ENCODE peak calls at places on chromosome 11, in seven cellular contexts. E, Z, H, S, I, F and W are unnamed samples.
A peak's percentile ranks its signal among the peaks of the same experiment; 100 is the strongest.

GRCh38 chr11:73350908-73351636 is 25.1 kb upstream of the RELT start:
- DNase-seq in H (peak; percentile 40), S (peak; percentile 70), I (peak; percentile 88), E (no peak), F (peak; percentile 59), Z (peak; percentile 79), W (peak; percentile 78)

GRCh38 chr11:95149659-95150294 is 60.1 kb downstream of the ENDOD1 start:
- DNase-seq in E (no peak), Z (peak; percentile 75), F (peak; percentile 57), I (peak; percentile 85), S (peak; percentile 62), H (peak; percentile 91), W (no peak)

GRCh38 chr11:85109141-85109540 is 518.0 kb downstream of the DLG2 start:
- DNase-seq in E (no peak), H (no peak), Z (no peak), F (no peak), I (no peak), S (no peak), W (no peak)

GRCh38 chr11:120811199-120811598 is 212.7 kb upstream of the TBCEL start:
- DNase-seq in H (no peak), E (no peak), I (no peak), F (peak; percentile 34), Z (no peak), S (no peak), W (no peak)

GRCh38 chr11:95487391-95487790 is 256.4 kb upstream of the SESN3 start:
- DNase-seq in Z (no peak), S (no peak), I (no peak), H (no peak), E (no peak), F (no peak), W (peak; percentile 44)

GRCh38 chr11:87301785-87302540 is 264.2 kb downstream of the TMEM135 start:
- DNase-seq in E (no peak), Z (no peak), I (no peak), F (no peak), H (no peak), S (no peak), W (no peak)

GRCh38 chr11:13668957-13669521 is 571 bp downstream of the FAR1 start:
- DNase-seq in Z (peak; percentile 74), E (peak; percentile 82), I (peak; percentile 93), H (no peak), F (peak; percentile 65), S (peak; percentile 41), W (peak; percentile 30)

GRCh38 chr11:16611395-16612233 is 126.8 kb upstream of the C11orf58 start:
- DNase-seq in F (no peak), Z (no peak), S (no peak), E (no peak), I (no peak), H (no peak), W (no peak)

GRCh38 chr11:20364412-20364792 is 888 bp downstream of the HTATIP2 start:
- DNase-seq in Z (no peak), I (no peak), E (no peak), S (no peak), H (no peak), F (peak; percentile 21), W (no peak)

GRCh38 chr11:61974766-61975631 is 7.6 kb upstream of the FTH1 start:
- DNase-seq in H (peak; percentile 81), Z (no peak), E (no peak), I (peak; percentile 40), F (peak; percentile 57), S (peak; percentile 80), W (no peak)
- TF ChIP-seq POLR2A in H (peak; percentile 66), Z (no peak), E (no peak), I (no peak), F (no peak), S (no peak), W (no peak)

GRCh38 chr11:32440920-32441319 is 5.6 kb upstream of the WT1 start:
- DNase-seq in F (no peak), H (no peak), Z (no peak), I (no peak), E (no peak), S (no peak), W (no peak)

GRCh38 chr11:32440372-32440888 is 5.1 kb upstream of the WT1 start:
- DNase-seq in E (no peak), H (no peak), Z (no peak), I (no peak), S (no peak), F (no peak), W (no peak)

GRCh38 chr11:32438346-32438882 is 3.1 kb upstream of the WT1 start:
- DNase-seq in Z (no peak), H (no peak), F (no peak), S (no peak), I (no peak), E (no peak), W (no peak)

GRCh38 chr11:32438883-32439487 is 3.6 kb upstream of the WT1 start:
- DNase-seq in I (peak; percentile 71), H (no peak), Z (no peak), F (no peak), S (no peak), E (no peak), W (no peak)

DNA sequence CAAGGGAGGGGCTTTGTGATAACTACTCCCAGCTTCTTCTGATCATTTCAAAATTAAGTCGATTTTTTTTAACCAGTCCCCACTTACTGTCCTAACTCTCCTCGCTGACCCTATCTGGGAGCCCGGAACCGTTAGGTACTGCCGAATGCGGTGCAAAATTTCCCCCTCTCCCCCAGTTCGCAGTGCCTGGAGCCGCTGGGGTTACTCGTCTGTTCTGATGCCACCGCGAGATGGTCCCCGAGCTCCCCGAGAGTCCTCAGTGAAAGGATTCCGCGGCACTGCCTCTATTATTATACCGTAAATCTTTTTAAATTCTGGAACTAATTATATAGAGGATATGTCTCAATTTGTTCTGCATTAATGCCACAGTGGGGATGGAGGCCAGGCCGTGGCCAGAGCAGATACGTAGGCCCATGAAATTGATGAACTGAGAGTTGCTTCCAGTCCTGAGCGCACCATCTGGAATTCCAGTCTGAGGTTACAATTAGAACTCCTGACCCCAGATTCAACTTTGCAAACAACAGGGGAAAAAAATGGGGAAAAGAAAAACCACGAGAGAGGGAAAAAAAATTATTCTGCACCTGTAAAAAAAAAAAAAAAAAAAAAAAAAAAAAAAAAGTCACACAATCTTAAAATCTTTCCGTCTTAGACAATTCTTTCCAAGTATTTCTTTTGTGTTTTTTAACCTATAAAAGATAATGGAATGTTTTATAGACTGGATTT is 4.3 kb upstream of the WT1 start:
- DNase-seq in I (no peak), F (no peak), H (no peak), Z (no peak), E (no peak), S (no peak), W (no peak)
- TF ChIP-seq POLR2AphosphoS5 in I (no peak), F (no peak), H (no peak), Z (no peak), E (no peak), S (no peak), W (no peak)

GRCh38 chr11:65421204-65422103 is 1.1 kb upstream of the NEAT1 start:
- DNase-seq in I (peak; percentile 95), S (peak; percentile 94), H (peak; percentile 93), Z (peak; percentile 98), E (peak; percentile 98), F (peak; percentile 94), W (no peak)
- TF ChIP-seq POLR2A in I (peak; percentile 87), S (no peak), H (peak; percentile 91), Z (peak; percentile 59), E (peak; percentile 31), F (peak; percentile 79), W (peak; percentile 92)

GRCh38 chr11:61966673-61967176 is 709 bp downstream of the FTH1 start:
- DNase-seq in S (no peak), H (no peak), E (peak; percentile 74), F (no peak), I (peak; percentile 85), Z (peak; percentile 70), W (no peak)
- TF ChIP-seq POLR2AphosphoS5 in S (no peak), H (no peak), E (no peak), F (peak; percentile 3), I (no peak), Z (peak; percentile 15), W (peak; percentile 51)

DNA sequence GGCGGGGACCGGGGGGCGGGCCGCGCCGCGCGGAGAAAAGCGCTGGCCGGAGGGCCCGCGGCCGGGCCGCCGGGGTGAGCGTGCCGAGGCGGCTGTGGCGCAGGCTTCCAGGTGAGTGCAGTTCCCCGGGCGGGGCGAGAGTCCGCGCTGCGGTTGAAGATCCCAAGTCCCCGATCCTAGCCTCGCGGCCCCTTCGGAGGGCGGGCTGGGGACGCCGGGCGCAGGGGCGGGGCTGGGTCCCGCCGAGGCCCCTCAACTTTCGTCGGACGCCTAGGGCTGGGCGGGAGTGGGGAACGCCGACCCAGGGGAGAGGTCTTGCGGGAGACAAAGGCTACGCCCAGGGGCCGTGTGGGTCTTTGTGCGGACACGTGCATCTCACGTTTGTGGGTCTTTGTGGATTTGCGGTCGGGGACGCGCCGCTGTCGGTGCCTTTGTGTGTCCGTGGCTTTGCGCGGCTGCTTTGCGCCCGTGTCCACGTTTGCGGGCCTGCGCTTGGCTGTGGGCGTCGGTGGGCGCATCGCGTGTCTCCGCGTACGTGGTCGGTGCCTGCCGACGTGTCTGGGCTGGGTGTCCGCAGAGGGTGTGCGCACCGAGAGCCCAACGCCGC is at the start of gene TSKU:
- DNase-seq in Z (no peak), F (no peak), S (no peak), H (no peak), E (no peak), I (no peak), W (no peak)
- TF ChIP-seq POLR2A in Z (no peak), F (no peak), S (no peak), H (peak; percentile 77), E (no peak), I (no peak), W (no peak)

GRCh38 chr11:67630230-67630942 is 649 bp upstream of the NUDT8 start:
- DNase-seq in H (peak; percentile 92), I (peak; percentile 99), F (peak; percentile 100), E (peak; percentile 99), S (peak; percentile 99), Z (peak; percentile 99), W (peak; percentile 96)
- TF ChIP-seq POLR2AphosphoS5 in H (peak; percentile 69), I (peak; percentile 83), F (peak; percentile 95), E (no peak), S (no peak), Z (peak; percentile 93), W (peak; percentile 57)

GRCh38 chr11:68270334-68271022 is 1.3 kb downstream of the C11orf24 start:
- DNase-seq in H (peak; percentile 64), S (no peak), I (no peak), F (peak; percentile 61), E (no peak), Z (no peak), W (no peak)
- TF ChIP-seq POLR2A in H (no peak), S (no peak), I (no peak), F (peak; percentile 43), E (no peak), Z (no peak), W (no peak)

DNA sequence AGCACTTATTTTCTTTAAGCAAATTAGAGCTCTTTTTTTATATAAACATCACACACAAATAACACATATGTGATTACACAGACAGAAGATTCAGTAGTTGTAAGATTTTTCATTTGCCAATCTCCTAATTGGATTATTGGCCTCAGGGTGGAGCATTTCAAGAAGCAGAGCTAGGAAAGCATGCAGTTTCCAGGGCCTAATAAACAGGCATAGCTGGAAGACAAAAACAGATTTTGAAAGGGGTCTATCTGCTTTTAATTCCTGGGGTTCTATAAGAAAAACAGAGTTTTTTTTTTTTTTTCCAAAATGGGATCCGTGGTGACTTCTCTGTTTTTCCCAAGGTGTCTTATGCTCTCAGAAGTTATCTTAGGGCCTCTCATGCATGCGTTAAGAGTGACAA is 7.6 kb upstream of the FOLR3 start:
- DNase-seq in F (no peak), I (no peak), H (no peak), Z (no peak), S (no peak), E (no peak), W (no peak)
- TF ChIP-seq POLR2AphosphoS5 in F (no peak), I (no peak), H (no peak), Z (no peak), S (no peak), E (no peak), W (no peak)